ENCODE peak calls at places on chromosomes 2 and 18, in five cellular contexts. K is mesothelial cell of epicardium, T is RWPE1, M is RWPE2, O is spleen. V is an unnamed sample.

GRCh38 chr2:56014075-56014730 is 90.6 kb upstream of the EFEMP1 start:
- DNase-seq in K (no peak), T (no peak), O (no peak), M (no peak), V (no peak)

GRCh38 chr2:8549942-8550341 is 131.9 kb upstream of the ID2 start:
- DNase-seq in O (no peak), K (no peak), M (peak), T (no peak), V (no peak)

GRCh38 chr2:173708757-173709156 is 256.4 kb downstream of the SP3 start:
- DNase-seq in O (no peak), T (no peak), K (no peak), M (no peak), V (no peak)

GRCh38 chr2:23145460-23145859 is 239.5 kb upstream of the KLHL29 start:
- DNase-seq in T (no peak), O (no peak), M (no peak), K (no peak), V (no peak)

GRCh38 chr2:176753752-176754474 is 458.7 kb upstream of the HNRNPA3 start:
- DNase-seq in O (no peak), T (no peak), M (no peak), K (no peak), V (no peak)

GRCh38 chr18:37965572-37965970 is 400.0 kb upstream of the CELF4 start:
- DNase-seq in T (no peak), O (no peak), M (no peak), K (no peak), V (no peak)

GRCh38 chr2:12533337-12533736 is 183.4 kb upstream of the TRIB2 start:
- DNase-seq in O (no peak), M (no peak), K (no peak), T (no peak), V (no peak)

GRCh38 chr2:230413465-230413864 is 2.5 kb upstream of the SP100 start:
- DNase-seq in T (no peak), M (no peak), K (no peak), O (no peak), V (no peak)

GRCh38 chr18:21053127-21053526 is 58.5 kb downstream of the ROCK1 start:
- DNase-seq in M (no peak), O (no peak), K (no peak), T (peak), V (no peak)

GRCh38 chr2:10876394-10876793 is 35.3 kb upstream of the KCNF1 start:
- DNase-seq in T (no peak), K (no peak), M (no peak), O (no peak), V (no peak)

GRCh38 chr2:111044066-111044465 is 76.6 kb upstream of the BCL2L11 start:
- DNase-seq in T (no peak), M (no peak), O (no peak), K (no peak), V (no peak)

GRCh38 chr18:57276720-57277284 is 75.6 kb upstream of the ST8SIA3 start:
- DNase-seq in K (no peak), O (no peak), M (no peak), T (no peak), V (no peak)

GRCh38 chr2:150872919-150873772 is 385.7 kb upstream of the RND3 start:
- DNase-seq in O (no peak), M (no peak), T (no peak), K (no peak), V (no peak)

GRCh38 chr18:46469186-46469915 is 187.7 kb downstream of the LOXHD1 start:
- DNase-seq in K (no peak), O (no peak), T (peak), M (no peak), V (no peak)

GRCh38 chr2:127218843-127219715 is 1.0 kb downstream of the CYP27C1 start:
- DNase-seq in T (no peak), K (peak), M (no peak), O (no peak), V (peak)

GRCh38 chr2:171598713-171599319 is 76.5 kb downstream of the CYBRD1 start:
- DNase-seq in M (no peak), T (peak), O (no peak), K (no peak), V (no peak)

GRCh38 chr2:131035826-131036231 is 57.4 kb downstream of the FAM168B start:
- DNase-seq in O (peak), M (no peak), K (peak), T (no peak), V (no peak)

GRCh38 chr18:60987963-60988362 is 345.3 kb upstream of the CDH20 start:
- DNase-seq in T (no peak), K (no peak), O (no peak), M (no peak), V (no peak)

GRCh38 chr18:21296045-21296444 is 54.0 kb downstream of the GREB1L start:
- DNase-seq in M (no peak), O (no peak), T (no peak), K (no peak), V (no peak)

GRCh38 chr2:12236136-12236834 is 480.5 kb upstream of the TRIB2 start:
- DNase-seq in T (no peak), K (no peak), O (no peak), M (no peak), V (no peak)

GRCh38 chr2:158113896-158114295 is 12.2 kb downstream of the UPP2 start:
- DNase-seq in T (no peak), K (no peak), M (no peak), O (no peak), V (no peak)

GRCh38 chr2:127449898-127450297 is 31.7 kb downstream of the PROC start:
- DNase-seq in K (no peak), M (no peak), T (no peak), O (no peak), V (no peak)

GRCh38 chr2:98118161-98118560 is 31.2 kb downstream of the VWA3B start:
- DNase-seq in T (no peak), K (no peak), M (no peak), O (no peak), V (no peak)

GRCh38 chr2:217068677-217069250 is 208.9 kb upstream of the TNP1 start:
- DNase-seq in O (no peak), K (no peak), M (no peak), T (no peak), V (no peak)

GRCh38 chr2:106307860-106308259 is 113.8 kb upstream of the UXS1 start:
- DNase-seq in M (no peak), O (no peak), T (no peak), K (no peak), V (no peak)

GRCh38 chr2:9238927-9239326 is 32.3 kb downstream of the ASAP2 start:
- DNase-seq in O (no peak), T (no peak), K (no peak), M (no peak), V (no peak)

GRCh38 chr2:98913916-98914712 is 21.9 kb downstream of the CRACDL start:
- DNase-seq in O (peak), T (peak), M (no peak), K (no peak), V (no peak)

GRCh38 chr2:168294409-168294808 is 47.0 kb upstream of the STK39 start:
- DNase-seq in M (no peak), O (no peak), T (no peak), K (no peak), V (no peak)

GRCh38 chr2:168289880-168290279 is 42.5 kb upstream of the STK39 start:
- DNase-seq in M (no peak), O (no peak), T (no peak), K (no peak), V (no peak)

GRCh38 chr2:168295051-168295450 is 47.7 kb upstream of the STK39 start:
- DNase-seq in T (no peak), O (no peak), M (no peak), K (no peak), V (no peak)

GRCh38 chr2:168290391-168290790 is 43.0 kb upstream of the STK39 start:
- DNase-seq in T (no peak), O (no peak), K (no peak), M (no peak), V (no peak)

DNA sequence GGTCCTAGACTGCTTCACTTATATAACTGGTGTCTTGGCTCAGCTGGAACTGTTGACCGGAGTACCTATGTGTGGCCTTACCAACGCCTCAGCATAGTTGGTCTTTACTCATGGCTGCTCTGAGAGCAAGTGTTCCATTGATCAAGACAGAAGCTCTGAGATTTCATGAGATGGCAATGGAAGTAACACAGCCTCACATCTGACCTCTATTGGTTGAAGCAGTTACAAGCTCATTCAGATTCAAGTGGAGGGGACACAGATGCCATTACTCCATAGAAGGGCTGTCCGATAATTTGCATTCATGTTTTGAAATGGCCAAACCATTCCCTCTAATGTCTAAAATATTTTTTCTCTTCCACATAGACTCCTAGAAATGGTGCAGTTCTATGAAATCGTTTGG is 46.4 kb upstream of the STK39 start:
- DNase-seq in T (no peak), K (no peak), M (no peak), O (no peak), V (no peak)
- TF ChIP-seq CTCF in T (no peak), K (no peak), M (peak), O (no peak), V (no peak)

GRCh38 chr2:117958186-117958585 is 55.7 kb downstream of the CCDC93 start:
- DNase-seq in K (no peak), T (no peak), M (no peak), O (no peak), V (no peak)

GRCh38 chr2:117952237-117952636 is 61.6 kb downstream of the CCDC93 start:
- DNase-seq in M (no peak), T (no peak), K (no peak), O (no peak), V (no peak)

GRCh38 chr2:117957616-117958015 is 56.3 kb downstream of the CCDC93 start:
- DNase-seq in O (no peak), M (no peak), K (no peak), T (no peak), V (no peak)

GRCh38 chr2:117960231-117960630 is 53.6 kb downstream of the CCDC93 start:
- DNase-seq in T (no peak), O (no peak), M (no peak), K (no peak), V (no peak)

GRCh38 chr2:117956036-117956791 is 57.7 kb downstream of the CCDC93 start:
- DNase-seq in M (no peak), T (no peak), K (no peak), O (no peak), V (no peak)
- TF ChIP-seq CTCF in M (peak), T (no peak), K (no peak), O (no peak), V (no peak)

DNA sequence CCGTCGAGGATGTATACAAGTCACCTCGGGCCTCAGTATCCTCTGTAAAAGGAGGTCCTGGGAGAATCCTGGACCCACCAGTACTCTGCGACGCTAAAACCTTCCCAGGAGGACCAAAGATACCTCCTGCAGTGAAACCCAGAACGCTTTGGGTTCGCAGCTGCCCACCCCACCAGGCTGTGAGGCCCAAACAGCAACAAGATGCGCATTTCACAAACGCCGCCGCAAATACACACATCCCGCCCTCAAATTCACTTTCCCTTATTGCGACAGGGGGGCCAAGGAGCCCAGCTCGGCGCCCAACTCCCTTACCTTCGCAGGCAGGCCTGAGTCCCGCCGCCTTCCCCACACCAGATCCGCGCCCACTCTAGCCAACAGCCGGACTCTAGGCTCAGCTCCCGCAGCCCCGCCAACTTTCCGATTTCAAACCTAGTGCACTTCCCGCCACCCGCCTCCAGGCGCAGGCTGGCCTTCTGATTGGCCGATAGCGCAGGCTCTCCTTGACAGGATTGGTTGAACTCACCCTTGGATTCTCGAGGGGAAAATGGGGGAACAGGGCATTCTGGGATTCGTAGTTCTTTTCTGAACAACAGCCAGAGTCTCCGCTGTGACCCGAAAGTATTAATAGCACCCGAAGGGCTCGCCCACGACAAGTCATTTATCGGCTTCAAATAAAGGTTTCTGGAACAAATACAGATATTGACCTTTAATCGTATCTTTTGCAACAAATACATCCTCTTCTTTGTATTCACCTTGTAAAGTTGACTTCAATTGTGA is at the start of gene SPC25:
- DNase-seq in K (peak), O (peak), T (peak), M (peak), V (peak)
- TF ChIP-seq CTCF in K (no peak), O (no peak), T (no peak), M (no peak), V (no peak)

GRCh38 chr2:5285891-5286290 is 406.3 kb upstream of the SOX11 start:
- DNase-seq in T (no peak), M (no peak), K (no peak), O (no peak), V (no peak)

GRCh38 chr2:5286370-5286769 is 405.8 kb upstream of the SOX11 start:
- DNase-seq in O (no peak), K (no peak), M (no peak), T (no peak), V (no peak)

GRCh38 chr2:5287558-5288334 is 404.4 kb upstream of the SOX11 start:
- DNase-seq in M (no peak), O (no peak), K (no peak), T (no peak), V (no peak)

DNA sequence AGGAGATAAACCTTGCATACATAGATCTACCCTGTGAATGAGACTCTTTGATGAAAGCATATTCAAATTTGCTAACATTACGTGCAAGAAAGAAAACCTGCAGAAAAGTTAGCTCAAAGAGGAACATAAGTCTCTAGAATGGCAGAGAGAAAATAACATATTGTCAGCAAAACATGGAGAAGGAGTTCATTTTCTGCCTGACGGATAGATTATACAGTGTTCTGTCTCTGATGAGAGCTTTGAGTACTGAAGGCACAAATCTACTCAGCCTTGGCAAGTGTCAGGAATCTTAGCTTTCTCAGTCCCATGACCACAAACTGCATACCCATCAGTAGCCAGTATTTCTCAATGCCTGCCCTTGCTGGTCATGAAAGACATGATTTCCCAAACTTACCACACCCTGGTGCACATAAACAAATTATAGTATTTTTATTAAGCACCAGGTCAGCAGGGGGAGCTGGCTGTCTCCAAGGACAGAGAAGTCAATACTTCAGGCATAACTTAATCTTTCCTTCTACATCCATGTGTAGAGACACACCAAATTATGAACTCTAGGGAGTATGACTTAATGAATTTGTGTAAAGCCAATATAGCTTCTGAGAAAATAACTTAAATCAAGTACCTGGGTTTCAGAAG is 401.2 kb upstream of the SOX11 start:
- DNase-seq in O (no peak), K (no peak), T (no peak), M (no peak), V (no peak)
- TF ChIP-seq CTCF in O (no peak), K (no peak), T (no peak), M (no peak), V (no peak)

GRCh38 chr2:200758341-200758740 is 53.4 kb upstream of the BZW1 start:
- DNase-seq in T (no peak), M (no peak), O (no peak), K (no peak), V (no peak)

GRCh38 chr2:200763422-200763821 is 48.3 kb upstream of the BZW1 start:
- DNase-seq in T (no peak), K (no peak), M (no peak), O (no peak), V (no peak)

GRCh38 chr2:200762127-200762526 is 49.6 kb upstream of the BZW1 start:
- DNase-seq in T (no peak), K (no peak), O (no peak), M (no peak), V (no peak)

GRCh38 chr2:200757414-200757813 is 54.3 kb upstream of the BZW1 start:
- DNase-seq in T (no peak), M (no peak), K (no peak), O (no peak), V (no peak)

GRCh38 chr2:200761168-200761715 is 50.5 kb upstream of the BZW1 start:
- DNase-seq in M (no peak), K (no peak), O (no peak), T (no peak), V (no peak)
- TF ChIP-seq CTCF in M (no peak), K (no peak), O (no peak), T (no peak), V (no peak)

DNA sequence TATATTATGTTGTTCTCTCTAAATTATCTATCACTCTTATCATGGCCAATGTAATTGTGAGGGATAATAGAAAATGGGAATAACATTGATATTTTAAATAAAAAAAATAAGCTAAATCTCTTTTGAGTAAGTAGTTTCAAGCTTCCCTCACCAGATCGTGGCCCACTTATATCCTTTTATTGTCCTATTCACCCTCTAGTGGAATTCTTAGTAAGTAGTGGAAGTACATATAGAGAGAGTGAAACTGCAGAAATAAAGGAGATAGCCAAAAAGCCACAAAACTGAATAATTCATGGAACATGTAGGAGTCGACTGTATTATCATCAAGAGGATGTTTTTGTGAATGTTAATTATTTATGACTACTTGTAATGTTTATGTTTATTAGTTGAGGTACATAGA is 66.1 kb upstream of the DTNA start:
- DNase-seq in T (no peak), M (no peak), O (no peak), K (no peak), V (no peak)
- TF ChIP-seq CTCF in T (no peak), M (no peak), O (no peak), K (no peak), V (no peak)